ENCODE peak calls at places on chromosomes 12 and 14, in ten cellular contexts. K is stomach, I is HepG2, S is body of pancreas, Y is heart left ventricle, V is uterus, G is transverse colon, O is GM12878, B is IMR-90, L is gastrocnemius medialis. P is an unnamed sample.

GRCh38 chr14:20494935-20495766 is 10.2 kb upstream of the RNASE10 start:
- DNase-seq in K (no peak), I (no peak), S (no peak), Y (no peak), V (no peak), G (no peak), O (no peak), B (peak; percentile 53), L (no peak), P (no peak)

GRCh38 chr12:113230315-113231274 is 9.3 kb downstream of the TPCN1 start:
- DNase-seq in K (no peak), I (peak; percentile 94), S (peak; percentile 63), Y (peak; percentile 82), V (no peak), G (no peak), O (no peak), B (no peak), L (peak; percentile 86), P (no peak)

GRCh38 chr14:49892301-49892635 is 614 bp upstream of the ARF6 start:
- DNase-seq in K (peak; percentile 57), I (peak; percentile 80), S (peak; percentile 73), Y (peak; percentile 72), V (no peak), G (peak; percentile 73), O (peak; percentile 60), B (peak; percentile 82), L (peak; percentile 73), P (peak; percentile 65)

GRCh38 chr12:106767954-106768501 is 6.5 kb upstream of the RIC8B start:
- DNase-seq in K (no peak), I (no peak), S (peak; percentile 67), Y (no peak), V (no peak), G (no peak), O (no peak), B (no peak), L (no peak), P (no peak)

GRCh38 chr12:51281202-51281924 is 11.1 kb upstream of the SMAGP start:
- DNase-seq in K (no peak), I (no peak), S (no peak), Y (no peak), V (no peak), G (no peak), O (no peak), B (peak; percentile 74), L (no peak), P (no peak)

GRCh38 chr12:122827258-122827657 is 8.0 kb upstream of the HIP1R start:
- DNase-seq in K (no peak), I (no peak), S (no peak), Y (no peak), V (no peak), G (no peak), O (no peak), B (no peak), L (no peak), P (no peak)

GRCh38 chr12:40054554-40055226 is 51.2 kb downstream of the SLC2A13 start:
- DNase-seq in K (no peak), I (no peak), S (no peak), Y (peak; percentile 60), V (peak; percentile 23), G (peak; percentile 13), O (no peak), B (peak; percentile 80), L (peak; percentile 26), P (no peak)

GRCh38 chr14:57362356-57362755 is 28.0 kb upstream of the NAA30 start:
- DNase-seq in K (no peak), I (peak; percentile 42), S (no peak), Y (no peak), V (no peak), G (no peak), O (no peak), B (no peak), L (no peak), P (no peak)

GRCh38 chr14:35412281-35413057 is 7.9 kb upstream of the NFKBIA start:
- DNase-seq in K (no peak), I (no peak), S (no peak), Y (no peak), V (no peak), G (no peak), O (no peak), B (no peak), L (no peak), P (no peak)

GRCh38 chr14:93316716-93317115 is 16.1 kb downstream of the BTBD7 start:
- DNase-seq in K (no peak), I (no peak), S (no peak), Y (no peak), V (no peak), G (no peak), O (no peak), B (peak; percentile 18), L (no peak), P (no peak)

GRCh38 chr14:100537701-100538565 is 49.3 kb downstream of the BEGAIN start:
- DNase-seq in K (no peak), I (no peak), S (peak; percentile 11), Y (peak; percentile 22), V (peak; percentile 36), G (peak; percentile 7), O (no peak), B (no peak), L (peak; percentile 10), P (peak; percentile 51)

GRCh38 chr12:103672401-103673119 is 85.5 kb downstream of the STAB2 start:
- DNase-seq in K (no peak), I (peak; percentile 61), S (no peak), Y (no peak), V (no peak), G (peak; percentile 27), O (no peak), B (peak; percentile 30), L (no peak), P (peak; percentile 52)

GRCh38 chr12:72511493-72511892 is 239.3 kb downstream of the TRHDE start:
- DNase-seq in K (no peak), I (no peak), S (no peak), Y (no peak), V (no peak), G (no peak), O (no peak), B (no peak), L (no peak), P (no peak)

GRCh38 chr12:64160021-64160717 is 61.9 kb downstream of the KICS2 start:
- DNase-seq in K (no peak), I (no peak), S (no peak), Y (no peak), V (no peak), G (no peak), O (no peak), B (no peak), L (no peak), P (no peak)

GRCh38 chr14:102221026-102221425 is 81.3 kb downstream of the WDR20 start:
- DNase-seq in K (no peak), I (no peak), S (no peak), Y (no peak), V (no peak), G (no peak), O (no peak), B (peak; percentile 44), L (no peak), P (no peak)

GRCh38 chr12:96199465-96199864 is 5.3 kb downstream of the ELK3 start:
- DNase-seq in K (no peak), I (no peak), S (no peak), Y (no peak), V (no peak), G (no peak), O (no peak), B (no peak), L (no peak), P (no peak)
- H3K27ac ChIP-seq in K (peak overlapping the region; percentile 17), I (no peak overlapping the region), S (no peak overlapping the region), Y (no peak overlapping the region), V (peak overlapping the region; percentile 93), G (peak overlapping the region; percentile 90), O (no peak overlapping the region), B (peak overlapping the region; percentile 29), L (no peak overlapping the region), P (peak overlapping the region; percentile 56)

GRCh38 chr12:29734748-29735147 is 49.0 kb downstream of the TMTC1 start:
- DNase-seq in K (no peak), I (no peak), S (no peak), Y (no peak), V (no peak), G (no peak), O (no peak), B (no peak), L (no peak), P (no peak)
- H3K4me1 ChIP-seq in K (no peaks in the 10 kb centered on the region), I (no peaks in the 10 kb centered on the region), S (no peaks in the 10 kb centered on the region), Y (peaks cover 94% of the 10 kb centered on the region), V (peaks cover 5% of the 10 kb centered on the region), G (peaks cover 2% of the 10 kb centered on the region), O (no peaks in the 10 kb centered on the region), B (peaks cover 9% of the 10 kb centered on the region), L (peaks cover 96% of the 10 kb centered on the region), P (no peaks in the 10 kb centered on the region)

GRCh38 chr12:92032101-92032500 is 113.5 kb downstream of the BTG1 start:
- DNase-seq in K (no peak), I (no peak), S (no peak), Y (no peak), V (no peak), G (no peak), O (no peak), B (no peak), L (no peak), P (no peak)

GRCh38 chr12:92029136-92029535 is 116.5 kb downstream of the BTG1 start:
- DNase-seq in K (no peak), I (no peak), S (no peak), Y (no peak), V (no peak), G (no peak), O (no peak), B (no peak), L (no peak), P (no peak)

GRCh38 chr12:92029902-92030586 is 115.6 kb downstream of the BTG1 start:
- DNase-seq in K (no peak), I (no peak), S (no peak), Y (no peak), V (no peak), G (no peak), O (no peak), B (no peak), L (no peak), P (no peak)

GRCh38 chr12:92032965-92033364 is 112.7 kb downstream of the BTG1 start:
- DNase-seq in K (no peak), I (no peak), S (no peak), Y (no peak), V (no peak), G (no peak), O (no peak), B (no peak), L (no peak), P (no peak)

DNA sequence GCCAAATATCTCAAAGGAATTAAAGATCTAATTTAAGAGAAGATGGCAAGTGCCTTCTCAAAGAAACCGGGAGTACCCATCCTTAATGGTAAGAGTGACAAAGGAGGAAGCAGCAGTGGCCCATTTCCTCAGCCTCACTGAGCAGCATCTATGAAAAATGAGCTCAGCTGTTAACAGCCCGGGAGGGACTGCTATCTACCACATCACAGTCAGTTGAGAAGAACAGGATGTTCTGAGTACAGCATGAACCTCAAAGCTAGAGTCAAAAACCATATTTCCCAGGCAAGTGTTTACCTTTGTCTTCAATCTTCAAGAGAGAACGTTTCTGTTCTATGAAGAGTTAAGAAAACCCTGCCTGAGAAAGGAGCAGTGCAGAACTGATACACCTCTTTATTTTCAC is 115.0 kb downstream of the BTG1 start:
- DNase-seq in K (peak; percentile 53), I (no peak), S (peak; percentile 72), Y (peak; percentile 37), V (peak; percentile 37), G (peak; percentile 51), O (peak; percentile 88), B (peak; percentile 24), L (peak; percentile 40), P (no peak)
- TF ChIP-seq POLR2A in K (no peak), I (no peak), S (peak; percentile 25), Y (no peak), V (peak; percentile 45), G (peak; percentile 54), O (no peak), B (no peak), L (peak; percentile 12), P (no peak)

GRCh38 chr14:89190779-89191513 is 226.1 kb downstream of the FOXN3 start:
- DNase-seq in K (no peak), I (no peak), S (no peak), Y (no peak), V (no peak), G (no peak), O (no peak), B (no peak), L (no peak), P (no peak)
- H3K27ac ChIP-seq in K (no peak overlapping the region), I (no peak overlapping the region), S (no peak overlapping the region), Y (no peak overlapping the region), V (no peak overlapping the region), G (no peak overlapping the region), O (no peak overlapping the region), B (no peak overlapping the region), L (no peak overlapping the region), P (no peak overlapping the region)